ENCODE peak calls at places on chromosomes 2 and 18, in four cellular contexts. Q, R, N and D are unnamed samples.
A peak's percentile ranks its signal among the peaks of the same experiment; 100 is the strongest.

GRCh38 chr18:34649072-34649471 is 61.0 kb upstream of the DTNA start:
- DNase-seq in Q (no peak), R (peak; percentile 64), N (no peak), D (no peak)

GRCh38 chr2:31227711-31228125 is 6.2 kb upstream of the EHD3 start:
- DNase-seq in Q (no peak), R (no peak), N (no peak), D (no peak)

GRCh38 chr2:203804766-203805484 is 62.6 kb upstream of the CTLA4 start:
- DNase-seq in Q (peak; percentile 24), R (no peak), N (no peak), D (no peak)

GRCh38 chr2:234061624-234062257 is 11.2 kb downstream of the SPP2 start:
- DNase-seq in Q (no peak), R (no peak), N (no peak), D (no peak)

GRCh38 chr2:171459498-171459897 is 25.5 kb downstream of the DCAF17 start:
- DNase-seq in Q (no peak), R (no peak), N (no peak), D (no peak)

GRCh38 chr2:239495816-239496371 is 95.1 kb upstream of the HDAC4 start:
- DNase-seq in Q (no peak), R (no peak), N (no peak), D (no peak)

GRCh38 chr2:46183426-46183825 is 113.8 kb upstream of the EPAS1 start:
- DNase-seq in Q (no peak), R (no peak), N (no peak), D (no peak)

GRCh38 chr2:50746526-50746925 is 285.4 kb downstream of the NRXN1 start:
- DNase-seq in Q (peak; percentile 12), R (peak; percentile 33), N (peak; percentile 28), D (peak; percentile 23)

GRCh38 chr2:225040862-225041209 is 1.4 kb downstream of the DOCK10 start:
- DNase-seq in Q (no peak), R (no peak), N (no peak), D (no peak)

GRCh38 chr18:21063011-21063410 is 48.6 kb downstream of the ROCK1 start:
- DNase-seq in Q (no peak), R (no peak), N (no peak), D (no peak)

GRCh38 chr18:74766233-74766632 is 168.6 kb downstream of the ZNF407 start:
- DNase-seq in Q (no peak), R (no peak), N (no peak), D (no peak)

GRCh38 chr2:28944535-28944934 is 36.6 kb upstream of the TOGARAM2 start:
- DNase-seq in Q (no peak), R (no peak), N (no peak), D (no peak)

GRCh38 chr2:39913648-39914456 is 134.8 kb upstream of the THUMPD2 start:
- DNase-seq in Q (peak; percentile 58), R (peak; percentile 75), N (peak; percentile 59), D (peak; percentile 50)

GRCh38 chr2:5692561-5693287 is 540 bp downstream of the SOX11 start:
- DNase-seq in Q (no peak), R (peak; percentile 66), N (no peak), D (peak; percentile 25)

GRCh38 chr2:42086500-42086953 is 38.7 kb downstream of the PKDCC start:
- DNase-seq in Q (peak; percentile 46), R (peak; percentile 79), N (peak; percentile 35), D (peak; percentile 62)

GRCh38 chr2:24576617-24577016 is 85.6 kb downstream of the NCOA1 start:
- DNase-seq in Q (no peak), R (no peak), N (no peak), D (no peak)

GRCh38 chr18:79712206-79712857 is 32.7 kb downstream of the CTDP1 start:
- DNase-seq in Q (no peak), R (no peak), N (no peak), D (no peak)

GRCh38 chr2:44881856-44882255 is 59.6 kb upstream of the SIX3 start:
- DNase-seq in Q (no peak), R (no peak), N (no peak), D (no peak)

GRCh38 chr2:143284087-143284675 is 155.0 kb downstream of the ARHGAP15 start:
- DNase-seq in Q (peak; percentile 21), R (peak; percentile 48), N (peak; percentile 47), D (peak; percentile 47)

GRCh38 chr2:45874324-45874723 is 222.8 kb downstream of the PRKCE start:
- DNase-seq in Q (no peak), R (no peak), N (no peak), D (no peak)

GRCh38 chr2:110978148-110978547 is 142.6 kb upstream of the BCL2L11 start:
- DNase-seq in Q (no peak), R (no peak), N (no peak), D (no peak)

GRCh38 chr2:72722492-72723090 is 103.2 kb downstream of the EXOC6B start:
- DNase-seq in Q (no peak), R (peak; percentile 55), N (no peak), D (no peak)

GRCh38 chr2:111687911-111688310 is 196.1 kb downstream of the ANAPC1 start:
- DNase-seq in Q (no peak), R (no peak), N (no peak), D (no peak)

GRCh38 chr2:121220995-121221394 is 64.0 kb downstream of the TFCP2L1 start:
- DNase-seq in Q (peak; percentile 70), R (no peak), N (peak; percentile 53), D (no peak)

GRCh38 chr2:18149660-18150246 is 271.3 kb downstream of the KCNS3 start:
- DNase-seq in Q (peak; percentile 24), R (peak; percentile 60), N (peak; percentile 42), D (peak; percentile 38)

GRCh38 chr18:79855147-79855910 is 57.6 kb downstream of the KCNG2 start:
- DNase-seq in Q (no peak), R (no peak), N (no peak), D (no peak)

GRCh38 chr2:239310401-239311061 is 90.3 kb downstream of the HDAC4 start:
- DNase-seq in Q (no peak), R (no peak), N (no peak), D (no peak)

GRCh38 chr2:16101196-16101595 is 160.8 kb downstream of the MYCN start:
- DNase-seq in Q (no peak), R (no peak), N (no peak), D (no peak)

GRCh38 chr18:49892148-49892924 is 79.0 kb upstream of the ACAA2 start:
- DNase-seq in Q (peak; percentile 51), R (peak; percentile 55), N (peak; percentile 44), D (no peak)

GRCh38 chr2:121241466-121241865 is 43.5 kb downstream of the TFCP2L1 start:
- DNase-seq in Q (no peak), R (no peak), N (no peak), D (no peak)

GRCh38 chr2:134540954-134541353 is 177.8 kb downstream of the TMEM163 start:
- DNase-seq in Q (no peak), R (no peak), N (no peak), D (no peak)

GRCh38 chr2:39421354-39421753 is 15.7 kb downstream of the MAP4K3 start:
- DNase-seq in Q (no peak), R (no peak), N (no peak), D (no peak)

GRCh38 chr2:71235930-71236587 is 9.2 kb upstream of the PAIP2B start:
- DNase-seq in Q (no peak), R (no peak), N (no peak), D (no peak)

GRCh38 chr2:174332607-174333001 is 2.1 kb upstream of the SP9 start:
- DNase-seq in Q (no peak), R (peak; percentile 17), N (no peak), D (no peak)

DNA sequence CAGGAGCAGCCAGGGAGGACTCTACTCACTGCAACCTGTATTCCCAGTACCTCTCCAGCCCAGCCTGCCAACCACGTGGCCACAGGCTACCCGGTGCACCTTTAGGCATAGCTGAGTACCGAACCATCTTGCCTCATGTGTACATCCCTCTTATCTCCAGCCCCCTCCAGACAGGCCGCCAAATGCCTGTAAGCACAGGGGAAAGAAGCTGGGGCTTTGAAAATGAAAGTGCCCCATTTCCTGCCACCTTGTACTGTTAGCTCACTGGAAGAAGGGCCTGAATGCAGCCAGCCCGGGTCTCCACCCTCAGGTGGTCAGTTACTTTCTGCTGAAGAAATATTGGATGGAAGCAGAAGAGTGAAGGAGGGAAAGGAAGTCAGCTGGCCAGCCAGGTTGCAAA is 27.2 kb upstream of the RFX8 start:
- DNase-seq in Q (no peak), R (no peak), N (no peak), D (no peak)
- H3K9ac ChIP-seq in Q (no peak overlapping the region), R (peak overlapping the region; percentile 80), N (no peak overlapping the region), D (no peak overlapping the region)

GRCh38 chr2:169363570-169364150 is 1.3 kb upstream of the LRP2 start:
- DNase-seq in Q (peak; percentile 1), R (peak; percentile 26), N (no peak), D (no peak)
- H3K9ac ChIP-seq in Q (no peak overlapping the region), R (peak overlapping the region; percentile 26), N (peak overlapping the region; percentile 25), D (peak overlapping the region; percentile 21)

GRCh38 chr18:44742741-44743311 is 62.1 kb downstream of the SETBP1 start:
- DNase-seq in Q (no peak), R (no peak), N (no peak), D (no peak)

GRCh38 chr18:44742126-44742525 is 61.4 kb downstream of the SETBP1 start:
- DNase-seq in Q (no peak), R (no peak), N (no peak), D (no peak)

GRCh38 chr18:44744206-44745180 is 63.8 kb downstream of the SETBP1 start:
- DNase-seq in Q (no peak), R (no peak), N (no peak), D (no peak)

GRCh38 chr18:44741551-44741950 is 60.9 kb downstream of the SETBP1 start:
- DNase-seq in Q (no peak), R (no peak), N (no peak), D (no peak)

DNA sequence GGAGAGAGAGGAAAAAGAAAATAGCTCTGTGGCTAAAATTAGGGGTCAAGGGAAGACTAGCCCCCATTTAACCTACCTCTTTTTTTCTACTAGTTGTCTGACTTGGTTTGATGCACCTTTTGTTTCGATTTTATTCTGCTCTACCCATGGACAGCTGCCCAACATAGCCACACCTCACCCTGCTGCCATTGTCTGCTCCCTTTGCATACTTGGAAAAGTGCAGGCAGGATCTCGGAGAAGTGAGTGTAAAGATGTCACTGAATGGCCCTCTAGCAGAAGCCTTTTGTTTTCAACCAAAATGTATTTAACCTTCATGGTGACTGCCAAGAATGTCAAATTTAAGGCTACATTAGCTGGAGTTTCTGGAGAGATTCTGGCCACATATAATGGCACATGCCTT is 62.9 kb downstream of the SETBP1 start:
- DNase-seq in Q (no peak), R (no peak), N (no peak), D (no peak)
- H3K9ac ChIP-seq in Q (no peak overlapping the region), R (peak overlapping the region; percentile 58), N (no peak overlapping the region), D (no peak overlapping the region)

GRCh38 chr2:213664817-213665216 is 380.6 kb downstream of the SPAG16 start:
- DNase-seq in Q (no peak), R (no peak), N (no peak), D (no peak)

GRCh38 chr2:213669657-213670056 is 385.4 kb downstream of the SPAG16 start:
- DNase-seq in Q (no peak), R (no peak), N (no peak), D (no peak)
- H3K9ac ChIP-seq in Q (no peak overlapping the region), R (no peak overlapping the region), N (no peak overlapping the region), D (no peak overlapping the region)

GRCh38 chr2:132416080-132416911 is at the start of gene GPR39:
- DNase-seq in Q (peak; percentile 99), R (peak; percentile 98), N (peak; percentile 94), D (peak; percentile 62)

GRCh38 chr2:132416996-132417395 is 391 bp downstream of the GPR39 start:
- DNase-seq in Q (no peak), R (no peak), N (no peak), D (no peak)

GRCh38 chr2:132420776-132421175 is 4.2 kb downstream of the GPR39 start:
- DNase-seq in Q (peak; percentile 27), R (peak; percentile 53), N (no peak), D (no peak)

GRCh38 chr2:132415256-132416079 is 1.1 kb upstream of the GPR39 start:
- DNase-seq in Q (peak; percentile 20), R (peak; percentile 57), N (no peak), D (no peak)

GRCh38 chr2:132417430-132418035 is 928 bp downstream of the GPR39 start:
- DNase-seq in Q (no peak), R (no peak), N (no peak), D (no peak)
- H3K9ac ChIP-seq in Q (no peak overlapping the region), R (no peak overlapping the region), N (peak overlapping the region; percentile 73), D (no peak overlapping the region)